ENCODE peak calls at places on chromosomes 3 and 15, in eight cellular contexts. H, L, N, V, E, U, O and J are unnamed samples. For H3K4me1, the result is how much of the 10 kb centered on the place peaks cover.

GRCh38 chr15:38706956-38707355 is 142.3 kb upstream of the RASGRP1 start:
- DNase-seq in H (no peak), N (no peak), L (no peak), V (no peak), O (no peak), E (no peak), U (no peak), J (no peak)

GRCh38 chr3:197151562-197151961 is 121.9 kb upstream of the MELTF start:
- DNase-seq in N (peak), H (peak), O (no peak), V (peak), L (no peak), U (no peak), E (peak), J (no peak)

GRCh38 chr3:188796122-188796631 is 375.6 kb upstream of the TPRG1 start:
- DNase-seq in E (peak), O (no peak), L (no peak), N (peak), U (no peak), V (peak), H (no peak), J (no peak)

GRCh38 chr15:60128000-60128376 is 123.9 kb downstream of the FOXB1 start:
- DNase-seq in U (no peak), O (peak), V (no peak), L (no peak), N (peak), H (peak), E (no peak), J (no peak)

GRCh38 chr15:57025264-57025939 is 107.0 kb downstream of the TCF12 start:
- DNase-seq in N (peak), U (no peak), V (no peak), L (no peak), O (no peak), H (no peak), E (no peak), J (no peak)

GRCh38 chr3:126349071-126349470 is 8.1 kb downstream of the KLF15 start:
- DNase-seq in U (no peak), O (peak), N (no peak), H (peak), V (peak), E (no peak), L (no peak), J (no peak)

GRCh38 chr3:192889694-192890093 is 28.0 kb downstream of the MB21D2 start:
- DNase-seq in H (no peak), N (no peak), U (no peak), V (no peak), L (no peak), E (no peak), O (no peak), J (no peak)

GRCh38 chr3:7874116-7874515 is 627.5 kb upstream of the LMCD1 start:
- DNase-seq in N (no peak), U (no peak), L (no peak), O (no peak), V (no peak), H (no peak), E (no peak), J (no peak)

GRCh38 chr15:85854345-85855097 is 59.8 kb upstream of the KLHL25 start:
- DNase-seq in E (peak), V (no peak), N (peak), L (no peak), U (peak), H (no peak), O (peak), J (peak)

GRCh38 chr15:94206463-94207167 is 24.7 kb upstream of the MCTP2 start:
- DNase-seq in U (no peak), L (no peak), O (no peak), V (no peak), N (peak), H (no peak), E (no peak), J (no peak)

GRCh38 chr3:5400959-5401358 is 213.5 kb downstream of the EDEM1 start:
- DNase-seq in V (no peak), N (no peak), U (no peak), H (no peak), E (peak), O (no peak), L (no peak), J (no peak)

GRCh38 chr3:184558726-184559125 is 2.9 kb upstream of the EPHB3 start:
- DNase-seq in E (no peak), V (no peak), O (no peak), N (no peak), H (no peak), L (no peak), U (no peak), J (no peak)

GRCh38 chr15:85047271-85047948 is 65.8 kb downstream of the PDE8A start:
- DNase-seq in E (no peak), V (peak), L (no peak), O (no peak), U (no peak), N (peak), H (no peak), J (peak)

GRCh38 chr3:39750677-39751076 is 58.7 kb upstream of the MYRIP start:
- DNase-seq in H (no peak), L (no peak), O (no peak), E (peak), N (no peak), V (no peak), U (no peak), J (no peak)

GRCh38 chr3:194505791-194506415 is 19.1 kb upstream of the ATP13A3 start:
- DNase-seq in N (no peak), E (no peak), O (no peak), L (no peak), V (no peak), H (no peak), U (no peak), J (no peak)

GRCh38 chr3:98376631-98377030 is 13.8 kb upstream of the OR5K3 start:
- DNase-seq in E (no peak), H (no peak), O (no peak), U (no peak), N (no peak), V (no peak), L (no peak), J (no peak)

GRCh38 chr3:133827136-133827535 is 21.5 kb downstream of the SRPRB start:
- DNase-seq in V (no peak), U (no peak), L (no peak), H (no peak), O (no peak), E (no peak), N (no peak), J (no peak)

GRCh38 chr15:99918072-99918471 is 184.8 kb upstream of the LYSMD4 start:
- DNase-seq in L (no peak), U (no peak), V (no peak), O (no peak), H (no peak), E (no peak), N (no peak), J (no peak)

GRCh38 chr3:22231061-22231460 is 480.1 kb upstream of the ZNF385D start:
- DNase-seq in H (no peak), O (no peak), E (no peak), N (no peak), L (no peak), U (no peak), V (no peak), J (no peak)

GRCh38 chr15:39204031-39204430 is 376.8 kb upstream of the THBS1 start:
- DNase-seq in N (peak), U (no peak), H (no peak), V (no peak), L (no peak), O (no peak), E (no peak), J (no peak)

GRCh38 chr3:149016669-149017541 is 25.6 kb downstream of the GYG1 start:
- DNase-seq in N (peak), O (no peak), U (no peak), E (no peak), V (no peak), H (no peak), L (no peak), J (no peak)

GRCh38 chr3:134446800-134447199 is 39.0 kb downstream of the ANAPC13 start:
- DNase-seq in N (peak), V (no peak), H (no peak), E (no peak), L (no peak), O (no peak), U (no peak), J (no peak)

GRCh38 chr3:141681390-141681780 is 56.7 kb upstream of the RNF7 start:
- DNase-seq in O (no peak), V (no peak), N (no peak), H (no peak), E (no peak), U (no peak), L (no peak), J (no peak)

GRCh38 chr15:96327155-96327741 is 3.3 kb upstream of the NR2F2 start:
- DNase-seq in H (no peak), V (no peak), O (peak), U (no peak), E (peak), N (peak), L (no peak), J (no peak)

GRCh38 chr15:43854801-43855200 is 28.0 kb downstream of the WDR76 start:
- DNase-seq in V (no peak), H (no peak), N (peak), E (no peak), L (no peak), U (no peak), O (no peak), J (no peak)

GRCh38 chr3:52890735-52891134 is 6.6 kb downstream of the STIMATE start:
- DNase-seq in E (no peak), N (no peak), H (no peak), U (no peak), L (no peak), O (no peak), V (no peak), J (no peak)
- H3K4me1 ChIP-seq in E (under half), N (under half), H (under half), U (under half), L (under half), O (under half), V (half or more), J (under half)

GRCh38 chr3:155891341-155891740 is 20.9 kb downstream of the GMPS start:
- DNase-seq in U (no peak), E (no peak), L (no peak), V (no peak), O (no peak), N (no peak), H (no peak), J (no peak)
- H3K4me3 ChIP-seq in U (no peak), E (no peak), L (no peak), V (no peak), O (no peak), N (no peak), H (no peak), J (no peak)

GRCh38 chr3:48927928-48928327 is 9.3 kb downstream of the ARIH2 start:
- DNase-seq in E (no peak), V (no peak), O (no peak), H (no peak), N (no peak), U (no peak), L (no peak), J (no peak)

GRCh38 chr3:48928679-48929078 is 10.0 kb downstream of the ARIH2 start:
- DNase-seq in H (no peak), O (no peak), L (no peak), E (no peak), V (no peak), U (no peak), N (peak), J (no peak)

GRCh38 chr3:48930590-48930989 is 11.9 kb downstream of the ARIH2 start:
- DNase-seq in L (no peak), N (no peak), O (no peak), E (no peak), V (no peak), U (no peak), H (no peak), J (no peak)

GRCh38 chr3:48931944-48932580 is 13.4 kb downstream of the ARIH2 start:
- DNase-seq in V (no peak), O (no peak), E (no peak), H (peak), L (no peak), U (no peak), N (no peak), J (no peak)

DNA sequence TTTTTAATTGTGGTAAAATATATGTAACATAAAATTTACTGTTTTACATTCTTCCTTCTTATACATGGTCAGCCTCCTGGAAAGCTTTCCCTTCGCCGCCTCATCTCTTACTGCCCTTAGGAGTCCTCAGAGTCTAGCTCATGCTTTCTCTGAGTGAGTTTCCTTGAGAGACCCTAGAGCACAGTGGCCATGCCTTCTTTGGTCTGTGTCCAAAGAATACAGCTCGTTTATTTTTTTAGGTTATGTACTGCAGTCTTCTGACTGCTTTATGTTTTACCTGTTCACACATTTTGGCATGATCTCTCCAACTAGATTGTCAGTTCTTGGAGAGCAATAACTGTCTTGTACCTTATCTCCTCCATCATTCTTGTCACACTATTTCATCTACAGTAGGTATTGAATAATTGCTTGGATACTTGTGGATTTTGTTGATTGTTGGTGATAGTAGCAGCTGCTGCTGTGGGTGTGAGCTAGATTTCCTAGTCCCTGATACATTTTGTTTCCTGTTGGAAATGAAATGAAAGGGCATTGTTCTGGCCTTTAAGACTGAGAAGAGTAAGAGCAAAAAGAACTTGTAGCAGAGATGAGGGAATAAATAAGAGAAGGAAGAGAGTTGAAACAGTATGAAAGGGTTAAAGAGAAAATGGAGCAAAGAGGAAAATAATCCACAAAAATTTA is 10.9 kb downstream of the ARIH2 start:
- DNase-seq in H (no peak), E (no peak), N (peak), V (no peak), L (no peak), O (no peak), U (no peak), J (no peak)
- H3K4me1 ChIP-seq in H (under half), E (under half), N (under half), V (half or more), L (under half), O (under half), U (under half), J (under half)

DNA sequence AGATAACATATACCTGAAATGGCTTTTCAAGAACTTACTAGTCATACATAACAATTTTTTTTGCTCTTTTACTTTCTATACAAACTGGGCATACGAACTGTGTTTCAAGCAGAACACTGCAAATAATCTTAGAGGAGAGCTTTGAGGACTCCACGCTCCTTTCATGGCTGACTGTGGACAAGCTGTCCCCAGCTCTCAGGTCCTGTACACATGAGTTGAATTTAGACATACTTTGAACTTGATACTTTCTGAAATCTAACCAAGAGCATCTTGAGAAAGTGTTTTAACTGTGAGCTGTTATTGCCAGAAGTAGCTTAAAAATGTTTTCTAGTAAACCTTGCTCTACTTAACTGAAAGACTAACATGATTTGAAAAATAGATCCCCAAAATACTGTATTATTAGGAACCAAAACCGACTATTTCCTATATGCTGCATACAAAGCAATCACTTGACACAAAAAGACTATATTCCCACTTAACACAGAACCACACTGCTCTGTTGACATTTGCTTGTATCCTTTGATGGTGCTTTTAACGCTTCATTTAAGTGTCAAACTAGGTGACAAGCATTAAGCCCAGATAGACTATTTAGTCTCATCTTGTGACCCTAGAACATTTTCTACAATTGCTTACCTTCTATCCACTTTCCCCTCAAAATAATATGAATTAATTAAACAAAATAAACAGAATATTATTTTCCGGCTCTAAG is 755.8 kb downstream of the ROBO1 start:
- DNase-seq in V (no peak), O (no peak), N (no peak), L (no peak), E (no peak), U (no peak), H (no peak), J (no peak)
- H3K4me3 ChIP-seq in V (no peak), O (no peak), N (no peak), L (no peak), E (no peak), U (no peak), H (no peak), J (no peak)

GRCh38 chr15:90561344-90562244 is 31.9 kb downstream of the CRTC3 start:
- DNase-seq in O (peak), E (no peak), V (no peak), N (peak), H (peak), L (no peak), U (no peak), J (no peak)
- H3K4me1 ChIP-seq in O (under half), E (under half), V (half or more), N (under half), H (under half), L (half or more), U (under half), J (half or more)

GRCh38 chr3:69740103-69741021 is 1.1 kb downstream of the MITF start:
- DNase-seq in L (no peak), O (peak), H (peak), E (no peak), V (peak), U (no peak), N (no peak), J (no peak)
- H3K4me3 ChIP-seq in L (peak), O (peak), H (peak), E (no peak), V (peak), U (no peak), N (peak), J (no peak)

DNA sequence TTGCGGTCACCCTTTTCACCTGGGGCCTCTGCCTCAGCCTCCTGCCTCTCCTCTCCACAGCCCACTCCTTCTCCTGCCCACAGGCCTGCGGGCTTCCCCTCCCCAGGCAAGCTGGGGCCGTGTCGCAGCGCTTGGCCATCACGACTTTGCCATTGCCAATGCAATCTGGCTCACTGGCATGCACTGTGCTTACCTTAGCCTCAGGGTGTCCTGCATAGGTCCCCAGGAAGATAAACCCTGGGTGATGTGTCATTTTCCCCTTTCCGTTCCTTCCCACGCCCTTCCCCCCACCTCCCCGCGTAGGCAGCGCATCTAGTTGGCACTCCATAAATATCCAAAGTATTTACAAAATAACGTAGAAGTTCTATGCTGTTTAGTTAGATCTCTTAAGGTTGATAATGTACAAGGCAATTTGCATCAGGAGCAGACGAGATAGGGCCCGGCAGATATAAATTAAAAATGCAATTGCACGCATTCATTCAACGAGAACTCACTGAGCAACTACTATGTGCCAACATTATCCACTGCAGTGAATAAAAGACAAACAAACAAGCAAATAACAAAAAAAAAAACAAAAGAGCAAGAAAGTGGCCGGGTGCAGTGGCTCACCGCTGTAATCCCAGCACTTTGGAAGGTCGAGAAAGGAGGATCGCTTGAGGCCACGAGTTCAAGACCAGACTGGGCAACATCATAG is 973 bp upstream of the COPG1 start:
- DNase-seq in U (no peak), L (no peak), N (no peak), V (no peak), O (no peak), E (no peak), H (no peak), J (no peak)
- H3K4me1 ChIP-seq in U (under half), L (under half), N (under half), V (half or more), O (under half), E (under half), H (under half), J (under half)

DNA sequence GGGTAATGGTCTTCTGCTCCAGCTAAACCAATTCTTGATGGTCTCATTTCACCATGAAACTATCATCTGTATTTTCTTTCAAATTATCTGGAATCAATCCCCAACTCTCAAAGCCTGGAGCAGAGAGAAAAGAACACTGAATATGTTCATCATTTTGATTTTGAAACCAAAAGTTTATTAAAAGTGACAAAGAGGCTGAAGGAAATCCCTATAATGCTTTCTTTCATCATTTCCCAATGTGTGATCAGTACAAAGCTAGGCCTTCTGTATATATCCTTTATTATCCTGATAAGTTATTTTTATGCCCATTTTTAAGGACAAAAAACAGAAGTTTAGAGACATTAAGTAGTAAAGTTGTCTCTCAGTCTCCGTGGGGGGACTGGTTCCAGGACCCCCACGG is 50.1 kb upstream of the MBNL1 start:
- DNase-seq in N (no peak), E (no peak), O (no peak), L (no peak), V (no peak), U (no peak), H (no peak), J (no peak)
- H3K4me3 ChIP-seq in N (no peak), E (no peak), O (no peak), L (no peak), V (no peak), U (peak), H (no peak), J (peak)

GRCh38 chr3:156694536-156694935 is 20.1 kb downstream of the TIPARP start:
- DNase-seq in V (no peak), N (peak), O (no peak), H (no peak), E (no peak), U (no peak), L (no peak), J (no peak)
- H3K4me1 ChIP-seq in V (under half), N (under half), O (under half), H (under half), E (under half), U (under half), L (under half), J (under half)